ENCODE peak calls at places on chromosome 5, in eight cellular contexts. J is pancreas, W is esophagus squamous epithelium, R is heart right ventricle, T is adrenal gland, M is Panc1, A is IMR-90, S is OCI-LY7. O is an unnamed sample. For H3K36me3, the result is how much of the 10 kb centered on the place peaks cover.

GRCh38 chr5:54580997-54581741 is 63.6 kb downstream of the SNX18 start:
- DNase-seq in J (no peak), W (no peak), R (no peak), T (no peak), M (no peak), A (peak), S (no peak), O (no peak)

GRCh38 chr5:78204241-78204640 is 90.3 kb downstream of the AP3B1 start:
- DNase-seq in J (no peak), W (no peak), R (no peak), T (no peak), M (no peak), A (no peak), S (no peak), O (no peak)

GRCh38 chr5:96175090-96175489 is 213.4 kb upstream of the ELL2 start:
- DNase-seq in J (no peak), W (no peak), R (no peak), T (no peak), M (no peak), A (no peak), S (peak), O (peak)

GRCh38 chr5:124440471-124440870 is 306.0 kb downstream of the ZNF608 start:
- DNase-seq in J (no peak), W (no peak), R (no peak), T (no peak), M (no peak), A (no peak), S (no peak), O (no peak)

GRCh38 chr5:135501965-135502364 is 33.8 kb downstream of the NEUROG1 start:
- DNase-seq in J (no peak), W (no peak), R (no peak), T (no peak), M (no peak), A (no peak), S (no peak), O (no peak)

GRCh38 chr5:124963236-124963929 is 216.9 kb upstream of the ZNF608 start:
- DNase-seq in J (no peak), W (no peak), R (no peak), T (peak), M (no peak), A (peak), S (no peak), O (no peak)

GRCh38 chr5:36398137-36398536 is 96.4 kb upstream of the RANBP3L start:
- DNase-seq in J (no peak), W (no peak), R (no peak), T (no peak), M (no peak), A (peak), S (peak), O (no peak)

GRCh38 chr5:159017787-159018186 is 81.9 kb downstream of the EBF1 start:
- DNase-seq in J (peak), W (no peak), R (peak), T (peak), M (no peak), A (peak), S (no peak), O (no peak)

GRCh38 chr5:10289353-10289752 is 18.3 kb downstream of the CMBL start:
- DNase-seq in J (peak), W (no peak), R (no peak), T (peak), M (no peak), A (no peak), S (no peak), O (no peak)

GRCh38 chr5:40333459-40334241 is 346.1 kb upstream of the PTGER4 start:
- DNase-seq in J (no peak), W (no peak), R (no peak), T (no peak), M (no peak), A (peak), S (no peak), O (no peak)

GRCh38 chr5:111584651-111585050 is 72.3 kb upstream of the STARD4 start:
- DNase-seq in J (no peak), W (no peak), R (no peak), T (peak), M (no peak), A (peak), S (no peak), O (no peak)

GRCh38 chr5:151005975-151006576 is 14.3 kb upstream of the GPX3 start:
- DNase-seq in J (peak), W (no peak), R (peak), T (peak), M (no peak), A (peak), S (no peak), O (no peak)

GRCh38 chr5:142466195-142466951 is 141.6 kb upstream of the SPRY4 start:
- DNase-seq in J (no peak), W (no peak), R (no peak), T (no peak), M (no peak), A (peak), S (no peak), O (no peak)

GRCh38 chr5:73728493-73729273 is 102.7 kb downstream of the ARHGEF28 start:
- DNase-seq in J (peak), W (no peak), R (no peak), T (peak), M (no peak), A (no peak), S (no peak), O (no peak)

GRCh38 chr5:57986746-57987145 is 473.1 kb downstream of the PLK2 start:
- DNase-seq in J (no peak), W (no peak), R (no peak), T (no peak), M (no peak), A (peak), S (no peak), O (no peak)

GRCh38 chr5:138668451-138668850 is 84.8 kb upstream of the CTNNA1 start:
- DNase-seq in J (no peak), W (no peak), R (peak), T (no peak), M (no peak), A (no peak), S (no peak), O (no peak)

GRCh38 chr5:61394078-61394701 is 62.1 kb downstream of the ZSWIM6 start:
- DNase-seq in J (no peak), W (no peak), R (no peak), T (no peak), M (no peak), A (peak), S (no peak), O (no peak)

GRCh38 chr5:131749138-131749537 is 47.7 kb downstream of the FNIP1 start:
- DNase-seq in J (no peak), W (no peak), R (no peak), T (no peak), M (peak), A (peak), S (no peak), O (no peak)

GRCh38 chr5:133365326-133365725 is 247.0 kb downstream of the FSTL4 start:
- DNase-seq in J (no peak), W (no peak), R (no peak), T (no peak), M (no peak), A (no peak), S (no peak), O (no peak)
- TF ChIP-seq CTCF in J (no peak), W (no peak), R (peak), T (no peak), M (peak), A (peak), S (peak), O (peak)

GRCh38 chr5:16457853-16458252 is 7.7 kb downstream of the ZNF622 start:
- DNase-seq in J (no peak), W (no peak), R (no peak), T (no peak), M (no peak), A (peak), S (no peak), O (no peak)

GRCh38 chr5:16455670-16456069 is 9.9 kb downstream of the ZNF622 start:
- DNase-seq in J (no peak), W (no peak), R (no peak), T (no peak), M (no peak), A (no peak), S (no peak), O (no peak)

GRCh38 chr5:16457451-16457850 is 8.1 kb downstream of the ZNF622 start:
- DNase-seq in J (no peak), W (no peak), R (no peak), T (no peak), M (no peak), A (no peak), S (no peak), O (no peak)

GRCh38 chr5:16454686-16455085 is 10.9 kb downstream of the ZNF622 start:
- DNase-seq in J (no peak), W (no peak), R (no peak), T (peak), M (no peak), A (no peak), S (no peak), O (no peak)

DNA sequence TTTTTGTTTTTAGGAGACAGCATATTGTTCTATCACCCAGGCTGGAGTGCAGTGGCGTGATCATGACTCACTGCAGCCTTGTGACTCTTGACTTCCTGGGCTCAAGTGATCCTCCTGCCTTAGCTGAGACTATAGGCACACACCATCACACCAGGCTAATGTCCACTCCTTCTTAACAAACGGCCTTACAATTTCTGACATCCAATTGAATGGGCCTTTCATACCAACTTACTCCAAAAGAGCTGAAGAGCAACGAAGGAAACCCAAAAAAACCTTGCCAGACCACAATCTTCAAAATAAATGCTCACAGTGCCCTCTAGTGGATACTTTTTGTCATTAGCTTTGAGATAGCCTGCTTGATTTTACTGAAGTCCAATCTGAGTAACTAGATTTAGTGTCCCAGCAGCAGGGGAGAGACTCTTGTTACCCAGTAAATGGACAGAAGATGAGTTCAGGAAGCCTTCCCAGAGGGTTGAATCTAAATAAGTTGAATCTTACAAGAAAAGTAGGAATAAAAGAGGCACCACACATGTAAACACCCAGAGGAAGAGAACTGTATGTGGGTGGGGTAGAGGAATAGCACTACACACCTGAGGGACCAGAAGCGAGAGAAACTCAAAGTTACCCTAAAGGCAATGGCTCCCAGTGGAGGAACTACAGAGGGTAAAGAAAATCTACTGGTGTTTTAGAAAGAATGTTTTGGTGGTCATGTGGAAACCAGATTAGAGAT is 9.3 kb downstream of the ZNF622 start:
- DNase-seq in J (peak), W (no peak), R (no peak), T (peak), M (peak), A (peak), S (peak), O (peak)
- H3K36me3 ChIP-seq in J (under half), W (half or more), R (half or more), T (half or more), M (half or more), A (under half), S (half or more), O (under half)

GRCh38 chr5:177228751-177229150 is 74.8 kb downstream of the RAB24 start:
- DNase-seq in J (no peak), W (no peak), R (no peak), T (no peak), M (no peak), A (no peak), S (no peak), O (no peak)
- TF ChIP-seq CTCF in J (no peak), W (no peak), R (no peak), T (no peak), M (no peak), A (no peak), S (peak), O (no peak)

DNA sequence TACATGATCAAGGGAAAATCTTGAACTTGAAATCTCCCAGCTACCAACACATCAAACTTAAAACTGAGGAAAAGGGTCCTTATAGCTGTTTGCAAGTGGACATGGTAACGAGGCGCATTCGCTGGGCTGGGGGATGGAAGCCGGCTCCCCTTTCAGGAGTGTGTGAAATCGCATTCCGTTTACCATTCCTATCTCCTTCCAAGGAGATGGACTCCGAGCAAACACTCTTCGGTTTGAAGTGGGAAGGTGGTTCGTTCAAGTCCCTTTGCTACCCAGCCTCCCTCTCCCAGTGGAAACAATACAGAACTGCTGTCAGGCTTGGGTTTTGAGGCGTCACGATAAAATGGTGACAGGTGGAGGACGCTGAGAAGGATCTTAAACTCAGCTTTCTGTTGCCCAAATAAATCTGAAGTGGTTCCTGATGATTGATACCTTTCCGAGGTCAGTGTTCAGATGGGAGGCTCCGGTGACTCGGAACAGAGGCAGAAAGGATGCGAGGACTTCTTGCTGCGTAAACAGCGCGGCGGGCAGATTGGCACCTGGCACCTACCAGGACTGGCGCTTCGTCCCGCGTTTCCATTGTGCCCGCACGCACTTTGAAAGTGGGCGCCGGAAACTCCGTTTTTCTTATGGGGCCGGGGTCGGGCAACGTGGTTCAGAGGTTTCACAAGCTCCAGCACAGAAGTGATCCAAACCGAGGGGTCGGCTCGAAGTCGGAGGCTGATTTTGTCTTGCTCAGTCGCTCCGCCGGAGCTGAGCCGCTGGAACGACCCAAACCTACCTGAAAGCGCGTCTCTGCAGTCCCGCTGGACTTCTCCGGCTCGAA is 7.0 kb downstream of the MSX2 start:
- DNase-seq in J (no peak), W (no peak), R (no peak), T (no peak), M (no peak), A (no peak), S (no peak), O (no peak)
- H3K36me3 ChIP-seq in J (under half), W (under half), R (under half), T (under half), M (under half), A (under half), S (under half), O (under half)

O was measured in GM06990.